ENCODE peak calls at places on chromosomes 4 and X, in five cellular contexts. M is right lobe of liver, C is fibroblast of lung, S is GM10248, E is fibroblast of mammary gland. B is an unnamed sample.

GRCh38 chr4:122930877-122931276 is 8.5 kb upstream of the NUDT6 start:
- DNase-seq in C (peak), M (no peak), S (no peak), E (peak), B (no peak)

GRCh38 chrX:115561605-115562491 is 874 bp downstream of the PLS3 start:
- DNase-seq in C (peak), M (peak), E (peak), S (peak), B (peak)

GRCh38 chr4:101596786-101597185 is 193.7 kb upstream of the BANK1 start:
- DNase-seq in C (no peak), E (no peak), S (peak), M (no peak), B (no peak)

GRCh38 chrX:81120270-81120935 is 81.3 kb downstream of the HMGN5 start:
- DNase-seq in S (no peak), E (no peak), C (no peak), M (no peak), B (no peak)

GRCh38 chrX:13652256-13653021 is 502 bp upstream of the TCEANC start:
- DNase-seq in S (no peak), E (peak), M (no peak), C (peak), B (no peak)

GRCh38 chr4:24024597-24024996 is 134.8 kb upstream of the PPARGC1A start:
- DNase-seq in M (no peak), S (no peak), E (peak), C (peak), B (no peak)

GRCh38 chrX:100731441-100732281 is at the start of gene SYTL4:
- DNase-seq in S (peak), E (peak), M (peak), C (no peak), B (peak)

GRCh38 chrX:56788717-56789122 is 59.7 kb downstream of the NBDY start:
- DNase-seq in C (no peak), M (no peak), S (no peak), E (peak), B (no peak)

GRCh38 chr4:177393236-177393635 is 49.0 kb downstream of the AGA start:
- DNase-seq in M (no peak), S (no peak), C (no peak), E (no peak), B (no peak)

DNA sequence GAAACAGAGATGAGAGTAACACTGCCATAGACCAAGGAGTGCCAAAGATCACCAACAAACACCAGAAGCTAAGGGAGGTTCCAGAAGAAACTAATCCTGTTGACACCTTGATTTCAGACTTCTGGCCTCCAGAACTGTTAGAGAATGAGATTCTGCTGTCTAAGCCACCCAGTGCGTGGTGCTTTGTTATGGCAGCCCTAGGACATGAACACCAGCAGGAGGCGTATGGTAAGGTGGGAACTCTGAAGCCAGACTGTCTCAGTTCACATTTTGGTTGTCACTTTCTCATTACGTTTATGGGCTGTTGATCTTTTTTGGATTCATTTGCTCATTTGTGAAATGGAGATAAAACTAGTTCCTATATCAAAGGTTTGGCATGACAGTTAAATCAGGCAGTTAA is 142.9 kb downstream of the DCHS2 start:
- DNase-seq in M (no peak), C (no peak), S (no peak), E (no peak), B (no peak)
- TF ChIP-seq CTCF in M (no peak), C (no peak), S (no peak), E (no peak), B (no peak)

DNA sequence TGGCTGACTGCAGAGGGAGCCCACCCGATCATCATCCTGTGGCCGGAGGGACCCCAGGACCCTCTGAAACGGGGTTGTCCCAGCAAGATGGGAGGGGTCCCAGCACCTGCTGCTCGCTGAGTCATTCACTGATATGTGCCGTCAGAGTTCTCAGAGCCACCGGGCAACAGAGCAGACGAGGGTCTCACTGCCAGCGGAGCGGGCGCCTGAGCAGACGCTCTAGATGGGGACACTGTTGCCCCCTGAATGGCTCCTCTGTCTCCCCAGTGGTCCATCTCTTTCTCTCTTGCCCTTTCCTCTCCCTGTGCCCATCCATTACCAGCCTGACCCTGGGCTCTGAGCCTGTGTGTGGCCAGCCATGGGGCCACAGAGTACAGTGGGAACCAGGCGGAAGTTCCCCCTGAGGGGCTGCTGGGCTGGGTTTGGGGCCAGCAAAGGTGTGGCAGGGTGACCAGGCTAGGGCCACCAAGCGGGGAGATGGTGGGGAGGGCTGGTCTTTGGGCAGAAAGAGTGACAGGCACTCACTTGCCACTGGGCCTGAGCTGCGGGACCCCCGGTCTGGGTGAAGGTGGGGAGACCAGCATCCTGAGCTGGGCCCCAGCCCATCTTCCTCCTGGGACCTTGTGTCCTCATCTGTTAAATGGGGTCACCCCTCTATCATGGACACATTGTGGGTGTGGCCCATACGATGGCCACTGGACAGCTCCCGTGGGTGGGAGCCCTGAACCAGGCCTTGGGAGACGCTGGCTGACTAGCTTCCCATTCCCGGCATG is 90.9 kb downstream of the HMX1 start:
- DNase-seq in M (no peak), C (no peak), S (no peak), E (no peak), B (no peak)
- TF ChIP-seq CTCF in M (no peak), C (no peak), S (no peak), E (no peak), B (no peak)

GRCh38 chrX:96126182-96126581 is 558.5 kb upstream of the DIAPH2 start:
- DNase-seq in S (no peak), M (no peak), C (no peak), E (no peak), B (no peak)
- TF ChIP-seq CTCF in S (no peak), M (peak), C (no peak), E (peak), B (no peak)

GRCh38 chr4:45550766-45551366 is 573.0 kb downstream of the GABRG1 start:
- DNase-seq in M (no peak), E (no peak), C (no peak), S (no peak), B (no peak)
- TF ChIP-seq CTCF in M (no peak), E (no peak), C (no peak), S (no peak), B (peak)

DNA sequence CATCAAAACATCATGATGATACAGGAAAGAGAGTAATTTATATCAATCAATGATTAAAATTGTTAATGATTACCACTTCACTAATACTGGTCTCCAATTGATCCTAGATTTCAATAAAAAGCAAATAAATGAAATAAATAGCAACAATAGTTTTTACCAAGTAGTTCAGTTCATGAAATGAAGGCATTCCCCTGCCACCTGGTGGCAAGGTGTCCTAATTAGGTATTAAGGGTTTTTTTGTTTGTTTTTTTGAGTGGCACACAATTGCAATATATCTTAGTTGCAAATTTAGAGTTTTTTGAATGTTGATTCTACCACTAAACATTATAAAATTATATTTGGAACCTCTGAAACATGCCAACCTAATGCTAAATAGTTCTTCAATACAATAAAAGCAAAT is 157.4 kb upstream of the PDE5A start:
- DNase-seq in M (peak), E (peak), S (no peak), C (peak), B (no peak)
- TF ChIP-seq CTCF in M (peak), E (peak), S (no peak), C (peak), B (peak)

GRCh38 chr4:153314915-153315314 is 29.6 kb upstream of the MND1 start:
- DNase-seq in E (no peak), M (no peak), S (no peak), C (no peak), B (no peak)

GRCh38 chr4:153322791-153323190 is 21.7 kb upstream of the MND1 start:
- DNase-seq in C (no peak), M (no peak), S (no peak), E (no peak), B (no peak)

GRCh38 chr4:153318696-153319320 is 25.7 kb upstream of the MND1 start:
- DNase-seq in M (no peak), S (peak), E (peak), C (peak), B (no peak)
- TF ChIP-seq CTCF in M (peak), S (peak), E (peak), C (peak), B (peak)

GRCh38 chr4:71188197-71188625 is 150.6 kb upstream of the SLC4A4 start:
- DNase-seq in M (no peak), C (peak), S (no peak), E (no peak), B (no peak)
- TF ChIP-seq CTCF in M (no peak), C (no peak), S (no peak), E (no peak), B (no peak)

GRCh38 chr4:85825937-85826678 is 351.2 kb downstream of the ARHGAP24 start:
- DNase-seq in C (peak), S (no peak), M (no peak), E (peak), B (no peak)
- TF ChIP-seq CTCF in C (peak), S (no peak), M (no peak), E (no peak), B (peak)

B was measured in left ventricle myocardium inferior.